ENCODE peak calls at places on chromosomes 11 and 22, in four cellular contexts. Y is Karpas-422, O is GM23248, G is neural progenitor cell. B is an unnamed sample.

GRCh38 chr22:50274311-50274710 is 4.1 kb upstream of the MAPK11 start:
- DNase-seq in Y (peak), O (peak), G (peak), B (peak)

GRCh38 chr22:38292694-38293093 is 19.9 kb upstream of the TMEM184B start:
- DNase-seq in Y (no peak), O (no peak), G (no peak), B (no peak)

GRCh38 chr11:13168281-13168680 is 109.3 kb upstream of the BMAL1 start:
- DNase-seq in Y (no peak), O (no peak), G (no peak), B (no peak)

GRCh38 chr11:124199702-124200101 is 16.6 kb downstream of the OR10D3 start:
- DNase-seq in Y (no peak), O (peak), G (no peak), B (no peak)

GRCh38 chr11:128621491-128622136 is 34.3 kb upstream of the ETS1 start:
- DNase-seq in Y (no peak), O (peak), G (no peak), B (no peak)

GRCh38 chr11:12293486-12293885 is 83.9 kb upstream of the PARVA start:
- DNase-seq in Y (no peak), O (no peak), G (no peak), B (no peak)

GRCh38 chr22:49727881-49728563 is 99.7 kb downstream of the BRD1 start:
- DNase-seq in Y (no peak), O (no peak), G (no peak), B (no peak)

GRCh38 chr11:76459299-76459698 is 14.5 kb downstream of the EMSY start:
- DNase-seq in Y (no peak), O (peak), G (no peak), B (peak)

GRCh38 chr11:37811349-37811748 is 1213.3 kb upstream of the RAG2 start:
- DNase-seq in Y (no peak), O (no peak), G (no peak), B (no peak)

GRCh38 chr11:67372993-67373915 is at the start of gene CLCF1:
- DNase-seq in Y (peak), O (peak), G (peak), B (no peak)

GRCh38 chr22:29112680-29113079 is 39.8 kb downstream of the KREMEN1 start:
- DNase-seq in Y (no peak), O (peak), G (no peak), B (no peak)

GRCh38 chr11:13949876-13950275 is 12.6 kb upstream of the SPON1 start:
- DNase-seq in Y (no peak), O (no peak), G (no peak), B (peak)

GRCh38 chr22:33467718-33468117 is 409.5 kb upstream of the SYN3 start:
- DNase-seq in Y (no peak), O (peak), G (no peak), B (no peak)

GRCh38 chr11:38711110-38711509 is 2113.1 kb upstream of the RAG2 start:
- DNase-seq in Y (no peak), O (no peak), G (no peak), B (no peak)

GRCh38 chr11:134753805-134754130 is 341.7 kb upstream of the B3GAT1 start:
- DNase-seq in Y (no peak), O (no peak), G (no peak), B (no peak)

GRCh38 chr11:79404325-79404724 is 36.5 kb downstream of the TENM4 start:
- DNase-seq in Y (no peak), O (peak), G (no peak), B (no peak)

GRCh38 chr11:82871646-82872045 is 28.6 kb downstream of the PRCP start:
- DNase-seq in Y (no peak), O (peak), G (no peak), B (no peak)

GRCh38 chr11:84313830-84314359 is 1027.7 kb upstream of the CCDC90B start:
- DNase-seq in Y (no peak), O (peak), G (no peak), B (no peak)

GRCh38 chr11:70424765-70425164 is 26.4 kb downstream of the CTTN start:
- DNase-seq in Y (no peak), O (no peak), G (no peak), B (no peak)

GRCh38 chr11:119774180-119774763 is 45.3 kb upstream of the NECTIN1 start:
- DNase-seq in Y (peak), O (peak), G (peak), B (peak)

GRCh38 chr22:28801845-28802594 is 1.7 kb upstream of the XBP1 start:
- DNase-seq in Y (peak), O (no peak), G (no peak), B (peak)

GRCh38 chr11:89182773-89183172 is 5.1 kb downstream of the TYR start:
- DNase-seq in Y (no peak), O (peak), G (no peak), B (no peak)

GRCh38 chr22:39292002-39292401 is 27.4 kb downstream of the RPL3 start:
- DNase-seq in Y (no peak), O (peak), G (no peak), B (no peak)

GRCh38 chr22:49656291-49656851 is 171.3 kb downstream of the BRD1 start:
- DNase-seq in Y (no peak), O (no peak), G (no peak), B (no peak)

GRCh38 chr11:105000797-105001196 is 22.2 kb downstream of the CASP5 start:
- DNase-seq in Y (peak), O (peak), G (peak), B (peak)

GRCh38 chr22:44668190-44668885 is 33.7 kb upstream of the PRR5 start:
- DNase-seq in Y (no peak), O (peak), G (peak), B (no peak)

GRCh38 chr11:121892863-121893262 is 223.2 kb downstream of the BLID start:
- DNase-seq in Y (no peak), O (peak), G (no peak), B (no peak)

GRCh38 chr22:17115311-17115710 is 5.8 kb downstream of the TMEM121B start:
- DNase-seq in Y (no peak), O (no peak), G (no peak), B (no peak)

GRCh38 chr22:48434868-48435250 is 1392.8 kb downstream of the BRD1 start:
- DNase-seq in Y (no peak), O (no peak), G (no peak), B (no peak)

GRCh38 chr11:32438346-32438882 is 3.1 kb upstream of the WT1 start:
- DNase-seq in Y (no peak), O (no peak), G (peak), B (no peak)

GRCh38 chr11:75140269-75141138 is 10.4 kb upstream of the SLCO2B1 start:
- DNase-seq in Y (peak), O (peak), G (peak), B (peak)

GRCh38 chr11:84819128-84819527 is 808.0 kb downstream of the DLG2 start:
- DNase-seq in Y (no peak), O (peak), G (no peak), B (no peak)

GRCh38 chr11:86800076-86800955 is at the start of gene PRSS23:
- DNase-seq in Y (no peak), O (peak), G (peak), B (peak)

GRCh38 chr11:74710291-74710938 is 20.8 kb downstream of the CHRDL2 start:
- DNase-seq in Y (no peak), O (peak), G (peak), B (peak)

DNA sequence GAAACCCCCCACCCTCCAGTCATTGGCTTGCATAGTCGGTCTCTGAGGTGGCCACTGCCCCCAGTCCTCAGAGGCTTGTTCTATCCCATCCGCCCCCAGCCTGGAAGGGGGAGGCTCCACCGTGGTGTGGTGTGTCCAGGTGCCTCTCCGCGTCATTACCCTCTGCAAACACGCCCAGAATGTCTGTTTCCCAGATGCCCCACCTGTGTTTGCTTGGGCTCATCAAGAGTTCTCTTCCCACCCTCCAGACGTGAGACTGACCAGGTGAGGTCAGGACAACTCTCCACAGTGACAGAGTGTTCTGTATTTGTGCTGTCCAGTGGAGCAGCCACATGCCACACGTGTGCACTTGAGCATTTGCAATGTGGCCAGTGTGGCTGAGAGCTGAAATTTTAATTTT is 24.9 kb downstream of the LRRC10B start:
- DNase-seq in Y (no peak), O (no peak), G (no peak), B (no peak)
- H3K9ac ChIP-seq in Y (no peak), O (no peak), G (no peak), B (no peak)

GRCh38 chr11:9689721-9690120 is 25.8 kb downstream of the SWAP70 start:
- DNase-seq in Y (no peak), O (peak), G (peak), B (no peak)

GRCh38 chr11:9691865-9692264 is 28.0 kb downstream of the SWAP70 start:
- DNase-seq in Y (peak), O (peak), G (no peak), B (peak)

GRCh38 chr11:9692696-9693095 is 28.8 kb downstream of the SWAP70 start:
- DNase-seq in Y (peak), O (no peak), G (no peak), B (no peak)

GRCh38 chr11:9688716-9689511 is 25.0 kb downstream of the SWAP70 start:
- DNase-seq in Y (peak), O (peak), G (peak), B (peak)

DNA sequence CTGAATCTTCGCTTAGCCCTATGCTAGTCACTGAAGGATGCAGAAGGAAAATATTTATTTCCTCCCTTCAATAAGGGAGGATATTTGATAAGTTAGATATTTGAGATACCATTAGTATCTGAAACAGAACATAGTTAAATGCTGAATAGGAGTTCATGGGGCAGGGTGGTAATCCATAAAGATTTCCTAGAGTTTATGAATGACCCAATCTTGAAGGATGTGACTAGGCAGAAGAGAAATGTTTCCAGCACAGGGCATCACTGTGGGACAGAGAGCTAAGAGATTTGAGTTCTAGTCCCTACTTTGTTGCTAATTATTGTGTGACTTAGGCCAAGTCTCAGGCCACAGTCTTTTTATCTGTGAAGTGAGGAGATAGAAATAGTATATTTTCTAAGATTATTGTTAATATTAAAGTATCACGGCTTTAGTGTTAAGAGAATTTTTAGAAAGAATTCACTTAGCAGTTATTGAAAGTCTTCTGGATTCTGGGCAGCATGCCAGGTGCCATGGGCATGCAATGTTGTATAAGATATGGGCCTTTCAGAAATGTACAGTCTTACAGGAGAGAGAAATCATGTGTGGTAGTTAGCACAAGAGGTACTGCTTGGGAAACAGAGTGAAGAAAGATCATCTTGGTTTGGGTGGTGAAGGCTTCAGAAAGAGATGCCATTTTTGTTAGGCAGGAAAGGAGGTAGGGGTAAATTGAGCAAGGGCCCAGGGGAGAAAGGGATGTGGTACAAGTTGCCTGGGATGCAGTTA is 24.0 kb downstream of the SWAP70 start:
- DNase-seq in Y (no peak), O (peak), G (no peak), B (peak)
- H3K9ac ChIP-seq in Y (peak), O (no peak), G (no peak), B (peak)

DNA sequence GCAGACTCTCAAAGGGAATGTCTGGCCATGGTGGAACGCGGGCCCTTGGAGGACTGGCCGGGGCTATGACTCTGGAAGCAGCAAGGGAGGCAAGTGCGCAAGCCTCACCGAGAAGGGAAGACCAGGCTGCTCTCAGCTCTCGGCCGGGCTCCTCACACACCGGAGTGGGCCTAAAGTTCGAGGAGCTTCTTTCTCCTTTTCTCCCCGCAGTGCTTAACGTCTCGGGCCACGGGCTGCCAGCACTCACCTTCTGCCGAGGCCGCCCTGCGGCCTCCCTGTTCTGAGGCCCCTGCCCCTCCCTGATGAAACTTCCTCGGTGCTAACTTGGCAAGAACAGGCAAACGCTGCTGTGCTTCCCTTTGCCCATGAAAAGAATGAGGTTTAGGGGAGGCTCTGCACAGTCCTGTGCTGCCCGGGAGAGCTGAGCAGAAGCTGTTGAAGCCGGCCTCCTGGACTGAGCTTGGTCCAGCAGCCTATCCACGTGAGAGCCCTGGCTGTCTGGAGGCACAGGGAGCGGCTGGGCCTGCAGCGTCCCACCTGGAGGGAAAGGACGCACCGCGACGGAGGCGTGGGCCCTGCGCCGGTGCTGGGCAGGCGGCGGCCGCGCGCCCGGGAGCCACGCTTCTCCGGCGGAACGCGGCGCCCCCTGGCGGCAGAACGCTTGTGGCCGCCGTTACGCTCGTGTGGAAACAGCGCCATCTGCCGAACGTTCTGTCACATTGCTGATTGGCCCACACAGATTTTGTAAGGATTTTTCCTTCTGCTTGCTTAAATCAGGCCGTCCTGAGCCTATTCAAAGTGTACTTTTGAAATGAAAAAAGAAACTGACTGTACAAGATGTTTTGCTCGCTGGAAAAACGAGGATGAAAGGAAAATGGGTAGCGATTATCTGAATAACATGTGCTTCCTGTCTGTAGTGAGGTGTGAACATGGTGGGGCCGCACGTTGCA is 65.0 kb upstream of the TMEM45B start:
- DNase-seq in Y (peak), O (peak), G (peak), B (peak)
- H3K9ac ChIP-seq in Y (no peak), O (no peak), G (no peak), B (no peak)

DNA sequence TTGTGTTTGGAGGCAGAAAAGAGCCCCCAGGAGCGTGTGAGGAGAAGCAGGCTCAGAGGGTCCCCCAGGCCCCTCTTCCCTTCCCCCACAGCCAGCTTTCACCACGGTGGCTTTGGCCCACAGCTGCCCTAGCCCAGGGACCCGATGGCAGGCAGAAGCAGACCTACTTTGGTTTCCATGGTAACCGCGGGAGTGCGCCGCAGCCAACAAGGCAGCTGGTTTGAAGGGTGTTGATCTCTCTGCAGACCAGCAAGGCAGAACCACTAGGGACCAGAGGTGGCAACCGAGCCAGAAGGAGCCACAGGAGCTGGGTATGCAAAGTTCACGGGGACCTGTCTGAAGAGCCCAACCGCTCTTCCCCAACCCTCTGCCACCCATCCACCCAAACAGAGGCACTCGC is 69.4 kb downstream of the BUD13 start:
- DNase-seq in Y (no peak), O (no peak), G (peak), B (no peak)
- H3K9ac ChIP-seq in Y (no peak), O (no peak), G (no peak), B (no peak)

GRCh38 chr11:35486446-35486845 is 39.0 kb downstream of the PAMR1 start:
- DNase-seq in Y (peak), O (peak), G (no peak), B (no peak)
- H3K9ac ChIP-seq in Y (no peak), O (no peak), G (no peak), B (no peak)

GRCh38 chr11:65454311-65454695 is 31.7 kb downstream of the NEAT1 start:
- DNase-seq in Y (no peak), O (peak), G (no peak), B (no peak)
- H3K9ac ChIP-seq in Y (peak), O (peak), G (no peak), B (peak)

GRCh38 chr22:27258773-27259172 is 542.8 kb downstream of the MN1 start:
- DNase-seq in Y (peak), O (no peak), G (peak), B (no peak)
- H3K9ac ChIP-seq in Y (no peak), O (no peak), G (no peak), B (no peak)

GRCh38 chr22:30337461-30337778 is 10.7 kb upstream of the TBC1D10A start:
- DNase-seq in Y (no peak), O (no peak), G (no peak), B (no peak)
- H3K9ac ChIP-seq in Y (no peak), O (no peak), G (no peak), B (no peak)

GRCh38 chr11:66327171-66328035 is 8.8 kb downstream of the RIN1 start:
- DNase-seq in Y (no peak), O (peak), G (no peak), B (no peak)

GRCh38 chr11:66324626-66325025 is 7.8 kb upstream of the CD248 start:
- DNase-seq in Y (no peak), O (peak), G (no peak), B (no peak)

GRCh38 chr11:66325140-66325754 is 8.4 kb upstream of the CD248 start:
- DNase-seq in Y (no peak), O (peak), G (no peak), B (no peak)

GRCh38 chr11:66328036-66328306 is 8.3 kb downstream of the RIN1 start:
- DNase-seq in Y (no peak), O (peak), G (no peak), B (no peak)

GRCh38 chr11:66326261-66327111 is 9.6 kb upstream of the CD248 start:
- DNase-seq in Y (no peak), O (peak), G (no peak), B (no peak)
- H3K9ac ChIP-seq in Y (no peak), O (peak), G (no peak), B (no peak)

GRCh38 chr11:1532606-1533341 is 39.3 kb downstream of the DUSP8 start:
- DNase-seq in Y (no peak), O (peak), G (no peak), B (no peak)

GRCh38 chr11:1530686-1531256 is 41.3 kb downstream of the DUSP8 start:
- DNase-seq in Y (no peak), O (no peak), G (no peak), B (no peak)

GRCh38 chr11:1531961-1532586 is 40.0 kb downstream of the DUSP8 start:
- DNase-seq in Y (no peak), O (peak), G (no peak), B (no peak)

GRCh38 chr11:1529774-1530173 is 42.3 kb downstream of the DUSP8 start:
- DNase-seq in Y (no peak), O (no peak), G (no peak), B (no peak)

DNA sequence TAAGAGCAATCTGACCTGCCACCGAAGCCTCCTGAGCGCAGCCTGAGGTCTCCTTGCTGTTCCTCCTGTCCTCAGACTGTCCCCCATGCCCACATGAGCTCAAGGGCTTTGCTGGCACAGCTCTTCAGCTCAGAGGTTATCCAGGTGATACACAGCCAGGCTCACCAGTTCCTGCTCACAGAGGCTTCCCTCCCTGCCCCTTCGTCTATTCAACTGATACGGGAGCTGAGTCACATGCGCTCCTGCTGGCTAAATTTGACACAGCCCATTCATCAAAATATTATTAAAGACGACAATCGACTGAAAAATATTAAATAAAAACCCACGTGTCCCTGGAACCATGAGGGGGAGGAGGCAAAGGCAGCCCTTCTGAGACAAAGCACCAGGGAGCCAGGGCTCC is 40.7 kb downstream of the DUSP8 start:
- DNase-seq in Y (no peak), O (peak), G (no peak), B (no peak)
- H3K9ac ChIP-seq in Y (no peak), O (peak), G (no peak), B (no peak)

B was measured in endothelial cell of umbilical vein.